ENCODE peak calls at places on chromosomes 12 and 14, in eight cellular contexts. S is stimulated activated CD8-positive, alpha-beta memory T cell treated with anti-CD3 and anti-CD28 coated beads, Interleukin-4, amount 100 ng/mL, for 24 hours; N is LoVo; W is HEK293T; O is ureter; F is Right ventricle myocardium superior; B is smooth muscle cell of the brain vasculature; E is activated T-cell treated with anti-CD3 and anti-CD28 coated beads for 1 hour. R is an unnamed sample.

GRCh38 chr14:103068351-103069073 is 11.2 kb upstream of the CDC42BPB start:
- DNase-seq in S (no peak), N (no peak), W (no peak), O (no peak), F (no peak), B (no peak), E (no peak), R (no peak)

GRCh38 chr12:50246873-50247612 is 36.3 kb downstream of the LIMA1 start:
- DNase-seq in S (peak), N (peak), W (peak), O (peak), F (peak), B (peak), E (no peak), R (peak)

GRCh38 chr14:22976620-22977433 is 5.5 kb downstream of the AJUBA start:
- DNase-seq in S (no peak), N (peak), W (no peak), O (no peak), F (no peak), B (no peak), E (no peak), R (peak)

GRCh38 chr12:3432176-3432742 is 58.7 kb upstream of the PRMT8 start:
- DNase-seq in S (no peak), N (peak), W (no peak), O (no peak), F (no peak), B (no peak), E (no peak), R (no peak)

GRCh38 chr12:77847060-77847541 is 16.4 kb downstream of the NAV3 start:
- DNase-seq in S (no peak), N (no peak), W (no peak), O (no peak), F (no peak), B (no peak), E (no peak), R (no peak)

GRCh38 chr12:41496009-41496408 is 307.9 kb downstream of the PDZRN4 start:
- DNase-seq in S (no peak), N (no peak), W (no peak), O (no peak), F (no peak), B (no peak), E (no peak), R (no peak)

GRCh38 chr12:95202691-95203476 is 14.4 kb downstream of the FGD6 start:
- DNase-seq in S (no peak), N (no peak), W (no peak), O (no peak), F (no peak), B (no peak), E (no peak), R (no peak)

GRCh38 chr12:56631790-56632700 is 1.9 kb upstream of the BAZ2A start:
- DNase-seq in S (peak), N (peak), W (peak), O (peak), F (peak), B (no peak), E (peak), R (peak)

GRCh38 chr12:3453947-3454675 is 36.9 kb upstream of the PRMT8 start:
- DNase-seq in S (no peak), N (peak), W (no peak), O (no peak), F (no peak), B (peak), E (no peak), R (no peak)

GRCh38 chr14:100538566-100539318 is 48.5 kb downstream of the BEGAIN start:
- DNase-seq in S (no peak), N (no peak), W (no peak), O (no peak), F (peak), B (no peak), E (no peak), R (no peak)

GRCh38 chr12:119179335-119180021 is 747 bp downstream of the HSPB8 start:
- DNase-seq in S (no peak), N (peak), W (peak), O (peak), F (no peak), B (no peak), E (no peak), R (peak)